ENCODE peak calls at places on chromosomes 16 and 17, in nine cellular contexts. O is dermis microvascular lymphatic vessel endothelial cell, X is DND-41, L is Calu3, I is choroid plexus epithelial cell, J is cerebellar nuclear complex, K is cardiac septum, F is GM23338, M is tibial nerve. U is an unnamed sample.

GRCh38 chr17:77734371-77735050 is 224.0 kb upstream of the TNRC6C start:
- DNase-seq in X (no peak), K (peak), L (peak), I (peak), F (peak), J (no peak), M (peak), O (no peak), U (peak)

GRCh38 chr17:80475949-80476876 is at the start of gene NPTX1:
- DNase-seq in M (no peak), I (peak), L (no peak), K (no peak), X (no peak), O (no peak), F (peak), J (no peak), U (no peak)

GRCh38 chr16:50673496-50674275 is 7.4 kb downstream of the SNX20 start:
- DNase-seq in J (no peak), I (no peak), F (peak), O (no peak), M (no peak), K (no peak), L (no peak), X (no peak), U (no peak)

GRCh38 chr17:29687601-29688000 is 64.9 kb upstream of the CORO6 start:
- DNase-seq in K (no peak), O (peak), X (no peak), J (no peak), M (no peak), L (no peak), I (no peak), F (no peak), U (no peak)

GRCh38 chr17:59754547-59754946 is 47.1 kb downstream of the VMP1 start:
- DNase-seq in L (peak), M (no peak), I (peak), J (no peak), K (no peak), F (no peak), O (no peak), X (peak), U (no peak)

GRCh38 chr17:67441052-67441738 is 64.1 kb downstream of the PITPNC1 start:
- DNase-seq in K (no peak), J (no peak), M (no peak), O (peak), I (peak), F (no peak), X (peak), L (no peak), U (no peak)

GRCh38 chr17:3534881-3535252 is 22.7 kb downstream of the TRPV3 start:
- DNase-seq in J (no peak), X (no peak), M (no peak), I (peak), L (no peak), O (no peak), K (no peak), F (peak), U (no peak)

GRCh38 chr17:31404028-31404949 is 12.8 kb downstream of the RAB11FIP4 start:
- DNase-seq in K (peak), X (no peak), I (no peak), O (no peak), F (no peak), J (no peak), L (no peak), M (no peak), U (no peak)

GRCh38 chr17:78737332-78737731 is 44.7 kb downstream of the CYTH1 start:
- DNase-seq in O (no peak), F (no peak), I (peak), J (no peak), X (no peak), K (no peak), L (no peak), M (no peak), U (no peak)

GRCh38 chr17:74748529-74749261 is at the start of gene NHERF1:
- DNase-seq in O (peak), F (peak), L (peak), X (peak), K (peak), M (peak), I (peak), J (no peak), U (peak)

GRCh38 chr16:57084996-57085395 is 7.4 kb upstream of the CPNE2 start:
- DNase-seq in I (no peak), L (no peak), F (no peak), K (no peak), X (no peak), M (no peak), O (no peak), J (no peak), U (no peak)

GRCh38 chr17:41928693-41929251 is 1.6 kb upstream of the ODAD4 start:
- DNase-seq in I (no peak), L (no peak), M (no peak), F (no peak), J (no peak), K (no peak), X (no peak), O (no peak), U (no peak)

GRCh38 chr16:14569213-14569612 is 60.8 kb downstream of the PARN start:
- DNase-seq in K (no peak), L (peak), M (no peak), X (no peak), I (no peak), O (no peak), J (no peak), F (no peak), U (no peak)

GRCh38 chr16:11322823-11323222 is 22.4 kb upstream of the RMI2 start:
- DNase-seq in M (no peak), L (no peak), X (no peak), O (no peak), F (no peak), J (no peak), K (no peak), I (no peak), U (no peak)

GRCh38 chr16:49856741-49857330 is 924 bp upstream of the ZNF423 start:
- DNase-seq in X (no peak), O (peak), M (peak), K (peak), F (peak), J (no peak), L (peak), I (peak), U (peak)

GRCh38 chr16:9366048-9366969 is 274.9 kb downstream of the HAPSTR1 start:
- DNase-seq in L (no peak), F (no peak), X (no peak), O (no peak), K (no peak), M (no peak), I (no peak), J (no peak), U (no peak)

GRCh38 chr16:3076577-3076976 is 11.1 kb downstream of the IL32 start:
- DNase-seq in I (no peak), F (no peak), M (no peak), L (no peak), X (peak), O (no peak), K (no peak), J (no peak), U (no peak)

GRCh38 chr16:55072976-55073375 is 142.3 kb downstream of the IRX5 start:
- DNase-seq in K (no peak), J (no peak), X (no peak), M (no peak), O (no peak), F (no peak), I (no peak), L (no peak), U (no peak)

GRCh38 chr16:81678326-81679095 is 100.6 kb upstream of the PLCG2 start:
- DNase-seq in F (no peak), M (no peak), I (no peak), K (no peak), J (no peak), X (no peak), L (no peak), O (no peak), U (no peak)

U was measured in gastrocnemius medialis.